ENCODE peak calls at places on chromosomes 16 and 17, in nine cellular contexts. K is lung microvascular endothelial cell; O is A549; H is amniotic stem cell; W is GM04504; F is COR-L47; R is activated CD4-positive, alpha-beta T cell treated with anti-CD3 and anti-CD28 coated beads, Interleukin-2, amount 50 U/mL, for 1 hour; U is NCI-H774; Y is ELF-1. E is an unnamed sample.

GRCh38 chr17:45896803-45897693 is 2.7 kb downstream of the MAPT start:
- DNase-seq in K (no peak), O (peak; percentile 49), H (no peak), W (no peak), F (peak; percentile 61), R (no peak), U (no peak), Y (peak; percentile 28), E (no peak)

GRCh38 chr17:77332981-77333685 is 192.4 kb downstream of the SEC14L1 start:
- DNase-seq in K (peak; percentile 60), O (no peak), H (peak; percentile 81), W (peak; percentile 93), F (no peak), R (no peak), U (no peak), Y (no peak), E (peak; percentile 53)

GRCh38 chr17:78785663-78786057 is 3.6 kb upstream of the CYTH1 start:
- DNase-seq in K (no peak), O (no peak), H (no peak), W (no peak), F (no peak), R (no peak), U (no peak), Y (peak; percentile 55), E (no peak)

GRCh38 chr16:55495616-55496289 is 13.1 kb upstream of the LPCAT2 start:
- DNase-seq in K (peak; percentile 55), O (no peak), H (no peak), W (peak; percentile 94), F (no peak), R (no peak), U (no peak), Y (no peak), E (no peak)

GRCh38 chr16:80852261-80852872 is 48.0 kb upstream of the CDYL2 start:
- DNase-seq in K (peak; percentile 69), O (peak; percentile 46), H (no peak), W (no peak), F (no peak), R (peak; percentile 1), U (no peak), Y (peak; percentile 14), E (no peak)

GRCh38 chr17:83010323-83011200 is 68.8 kb upstream of the METRNL start:
- DNase-seq in K (peak; percentile 27), O (no peak), H (no peak), W (no peak), F (no peak), R (no peak), U (peak; percentile 3), Y (peak; percentile 44), E (no peak)

GRCh38 chr16:14011846-14012245 is 59.3 kb upstream of the MRTFB start:
- DNase-seq in K (no peak), O (no peak), H (no peak), W (no peak), F (no peak), R (no peak), U (no peak), Y (no peak), E (no peak)

GRCh38 chr17:5785867-5786509 is 201.7 kb upstream of the NLRP1 start:
- DNase-seq in K (peak; percentile 47), O (no peak), H (peak; percentile 22), W (peak; percentile 35), F (no peak), R (no peak), U (no peak), Y (no peak), E (no peak)

GRCh38 chr17:35094902-35095301 is 24.8 kb downstream of the RAD51D start:
- DNase-seq in K (peak; percentile 78), O (peak; percentile 72), H (peak; percentile 40), W (peak; percentile 62), F (no peak), R (no peak), U (no peak), Y (no peak), E (no peak)

GRCh38 chr16:56515665-56516064 is 4.2 kb downstream of the BBS2 start:
- DNase-seq in K (no peak), O (no peak), H (no peak), W (no peak), F (no peak), R (no peak), U (no peak), Y (peak; percentile 21), E (no peak)